ENCODE peak calls at places on chromosome 18, in four cellular contexts. Q is mesendoderm, J is IMR-90, Z is H1. W is an unnamed sample.

GRCh38 chr18:48216639-48217280 is 192.4 kb downstream of the ZBTB7C start:
- DNase-seq in Q (no peak), J (no peak), Z (no peak), W (no peak)

GRCh38 chr18:58682429-58683069 is 11.3 kb downstream of the MALT1 start:
- DNase-seq in Q (peak; percentile 38), J (peak; percentile 74), Z (no peak), W (no peak)

GRCh38 chr18:77146249-77147080 is 13.9 kb upstream of the MBP start:
- DNase-seq in Q (no peak), J (no peak), Z (no peak), W (no peak)

GRCh38 chr18:3869848-3870247 is 419.9 kb downstream of the TGIF1 start:
- DNase-seq in Q (peak; percentile 66), J (peak; percentile 76), Z (no peak), W (no peak)

GRCh38 chr18:36139251-36139650 is 9.6 kb downstream of the ELP2 start:
- DNase-seq in Q (no peak), J (no peak), Z (no peak), W (no peak)

GRCh38 chr18:8501044-8501443 is 108.2 kb upstream of the RAB12 start:
- DNase-seq in Q (no peak), J (no peak), Z (no peak), W (no peak)

GRCh38 chr18:59631583-59632181 is 65.5 kb downstream of the CCBE1 start:
- DNase-seq in Q (peak; percentile 53), J (peak; percentile 58), Z (peak; percentile 59), W (peak; percentile 52)

GRCh38 chr18:77346446-77346845 is 96.8 kb downstream of the GALR1 start:
- DNase-seq in Q (no peak), J (no peak), Z (no peak), W (no peak)

GRCh38 chr18:54558609-54559585 is 32.1 kb upstream of the DYNAP start:
- DNase-seq in Q (peak; percentile 24), J (peak; percentile 3), Z (no peak), W (no peak)

GRCh38 chr18:42586603-42587002 is 528.9 kb downstream of the RIT2 start:
- DNase-seq in Q (no peak), J (no peak), Z (no peak), W (no peak)

GRCh38 chr18:11506871-11507270 is 102.5 kb upstream of the SLC35G4 start:
- DNase-seq in Q (no peak), J (peak; percentile 48), Z (no peak), W (no peak)

GRCh38 chr18:52652451-52652850 is 312.5 kb downstream of the DCC start:
- DNase-seq in Q (peak; percentile 11), J (no peak), Z (no peak), W (no peak)
- H2BK120ac ChIP-seq in Q (no peak overlapping the region), J (no peak overlapping the region), Z (no peak overlapping the region), W (no peak overlapping the region)

DNA sequence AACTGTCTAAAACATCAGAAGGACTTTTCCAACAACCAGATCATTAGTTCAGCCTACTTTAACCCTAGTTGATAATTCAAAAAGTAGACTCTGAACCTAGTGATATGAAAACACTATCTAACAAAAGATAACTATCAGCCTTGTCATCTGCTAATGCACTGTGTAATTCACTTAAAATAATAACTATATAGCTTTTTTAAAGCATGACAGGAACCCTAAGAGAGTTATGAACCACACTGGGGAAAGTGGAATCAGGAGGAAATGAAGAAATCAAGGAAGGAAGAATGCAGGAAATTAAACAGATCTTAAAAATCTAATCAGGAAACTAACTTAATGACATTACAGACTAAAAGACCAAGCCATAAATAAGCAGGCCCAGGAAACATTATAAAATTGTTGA is 9.0 kb downstream of the B4GALT6 start:
- DNase-seq in Q (no peak), J (no peak), Z (no peak), W (no peak)
- H4K5ac ChIP-seq in Q (no peak overlapping the region), J (no peak overlapping the region), Z (no peak overlapping the region), W (no peak overlapping the region)

GRCh38 chr18:79486356-79487197 is 90.8 kb downstream of the NFATC1 start:
- DNase-seq in Q (no peak), J (no peak), Z (no peak), W (no peak)

GRCh38 chr18:79487198-79488165 is 91.8 kb downstream of the NFATC1 start:
- DNase-seq in Q (no peak), J (no peak), Z (no peak), W (no peak)

GRCh38 chr18:79485788-79486355 is 90.1 kb downstream of the NFATC1 start:
- DNase-seq in Q (no peak), J (peak; percentile 92), Z (no peak), W (no peak)

GRCh38 chr18:79483971-79484491 is 88.3 kb downstream of the NFATC1 start:
- DNase-seq in Q (no peak), J (no peak), Z (no peak), W (no peak)

GRCh38 chr18:79484661-79485621 is 89.2 kb downstream of the NFATC1 start:
- DNase-seq in Q (no peak), J (peak; percentile 98), Z (no peak), W (no peak)
- H2BK120ac ChIP-seq in Q (no peak overlapping the region), J (peak overlapping the region; percentile 35), Z (no peak overlapping the region), W (no peak overlapping the region)

DNA sequence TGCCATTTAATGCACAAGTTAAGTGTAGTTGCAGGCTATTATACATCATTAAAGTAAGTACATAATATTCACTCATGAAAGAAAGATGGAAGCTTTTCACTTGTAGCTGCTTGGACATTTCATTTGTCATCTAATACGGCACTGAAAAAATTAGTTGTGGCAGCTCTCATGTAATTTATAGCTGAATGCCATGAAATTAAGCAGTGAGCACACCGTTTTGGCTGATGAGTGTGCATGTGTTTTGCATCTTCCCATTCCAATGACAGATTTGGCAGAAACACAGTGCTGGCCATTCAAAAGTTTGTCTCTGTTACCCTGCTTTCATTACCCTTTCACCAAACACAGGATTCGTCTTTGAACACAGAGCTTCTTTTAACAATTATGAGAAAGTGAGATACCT is 174.0 kb downstream of the PTGR3 start:
- DNase-seq in Q (no peak), J (no peak), Z (no peak), W (no peak)
- H4K5ac ChIP-seq in Q (no peak overlapping the region), J (no peak overlapping the region), Z (no peak overlapping the region), W (no peak overlapping the region)

DNA sequence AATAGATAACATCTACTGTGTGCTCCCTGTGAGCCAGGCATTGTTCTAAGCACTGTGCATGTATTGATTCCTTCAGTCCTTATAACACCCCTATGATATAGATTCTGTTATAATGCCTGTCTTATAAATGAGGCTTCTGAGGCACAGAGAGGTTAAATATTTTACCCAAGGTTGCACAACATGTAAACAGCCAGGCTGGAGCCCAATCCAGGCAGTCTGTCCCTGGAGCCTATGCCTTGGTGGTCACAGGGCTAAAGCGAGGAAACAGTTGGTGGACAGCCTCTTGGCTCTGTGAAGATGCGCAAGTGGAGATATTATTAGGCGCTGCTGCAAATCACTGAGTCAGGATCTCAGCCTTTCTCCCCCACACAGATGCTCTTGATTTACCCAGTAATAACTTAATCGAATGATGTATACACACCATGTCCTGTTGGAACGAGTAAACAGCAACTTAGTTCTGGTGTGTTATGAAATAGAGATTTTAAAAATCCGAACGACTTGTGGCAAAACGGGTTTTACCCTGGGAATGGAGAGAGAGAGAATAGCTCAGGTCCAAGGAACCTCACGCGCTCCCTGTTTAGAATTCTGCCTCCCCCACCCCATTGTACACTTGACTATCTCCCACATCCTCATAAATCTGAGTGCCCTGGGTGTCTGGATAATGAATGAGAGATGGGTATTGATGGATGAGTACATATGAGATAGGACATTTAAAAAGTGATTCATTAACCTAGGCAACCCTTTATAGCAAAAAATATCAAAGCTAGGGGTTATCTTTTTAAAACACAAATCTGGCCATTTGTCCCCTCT is 231.9 kb downstream of the BCL2 start:
- DNase-seq in Q (no peak), J (no peak), Z (no peak), W (no peak)
- H2BK120ac ChIP-seq in Q (no peak overlapping the region), J (no peak overlapping the region), Z (no peak overlapping the region), W (no peak overlapping the region)

W was measured in H9.